ENCODE peak calls at places on chromosome 10, in seven cellular contexts. G is GF-D8; K is foreskin fibroblast; I is stimulated activated CD8-positive, alpha-beta memory T cell treated with anti-CD3 and anti-CD28 coated beads, Interleukin-15, amount 100 ng/mL, for 4 hours; M is hepatic stellate cell; B is AG04450; X is activated CD4-positive, alpha-beta T cell treated with anti-CD3 and anti-CD28 coated beads, Interleukin-2, amount 10 ng/mL, durations not matched to agents 24 days and 14 days. D is an unnamed sample.

GRCh38 chr10:28631896-28632596 is 45.3 kb upstream of the BAMBI start:
- DNase-seq in G (no peak), K (no peak), I (no peak), M (no peak), B (no peak), X (no peak), D (no peak)

GRCh38 chr10:125299476-125299875 is 139.1 kb upstream of the CTBP2 start:
- DNase-seq in G (no peak), K (no peak), I (no peak), M (no peak), B (no peak), X (no peak), D (no peak)

GRCh38 chr10:77029684-77030407 is 607.8 kb downstream of the KCNMA1 start:
- DNase-seq in G (no peak), K (no peak), I (no peak), M (no peak), B (no peak), X (no peak), D (no peak)

GRCh38 chr10:43394868-43395267 is 14.1 kb downstream of the HNRNPF start:
- DNase-seq in G (no peak), K (no peak), I (no peak), M (no peak), B (no peak), X (no peak), D (no peak)

GRCh38 chr10:62231805-62232204 is 36.8 kb downstream of the RTKN2 start:
- DNase-seq in G (no peak), K (no peak), I (no peak), M (no peak), B (no peak), X (no peak), D (no peak)

GRCh38 chr10:43110318-43111071 is 27.8 kb upstream of the CSGALNACT2 start:
- DNase-seq in G (no peak), K (peak; percentile 54), I (no peak), M (no peak), B (no peak), X (no peak), D (peak; percentile 70)

GRCh38 chr10:17353568-17353967 is 100.8 kb downstream of the ST8SIA6 start:
- DNase-seq in G (no peak), K (no peak), I (no peak), M (no peak), B (no peak), X (no peak), D (no peak)

GRCh38 chr10:111281516-111281915 is 204.7 kb downstream of the ADRA2A start:
- DNase-seq in G (no peak), K (no peak), I (no peak), M (peak; percentile 8), B (no peak), X (no peak), D (peak; percentile 47)

GRCh38 chr10:110221721-110222261 is 14.4 kb downstream of the MXI1 start:
- DNase-seq in G (peak; percentile 58), K (peak; percentile 95), I (peak; percentile 67), M (peak; percentile 82), B (peak; percentile 88), X (peak; percentile 92), D (peak; percentile 78)

GRCh38 chr10:81696609-81697388 is 178.2 kb upstream of the NRG3 start:
- DNase-seq in G (no peak), K (no peak), I (no peak), M (no peak), B (no peak), X (no peak), D (no peak)

D was measured in AG08395.